ENCODE peak calls at places on chromosomes 5 and 9, in seven cellular contexts. One of them, this sample, is unnamed.

GRCh38 chr5:141704782-141705297 is 22.8 kb upstream of the ARAP3 start:
- DNase-seq in globus pallidus: no peak
- DNase-seq in tibial artery: no peak
- DNase-seq in ovary: no peak
- DNase-seq in activated effector memory CD4-positive, alpha-beta T cell treated with Interleukin-2 at 50 U/mL for 16 hours: no peak
- DNase-seq in stimulated activated CD4-positive, alpha-beta T cell treated with anti-CD3 and anti-CD28 coated beads, Interleukin-1b, Interleukin-23, amount 100 ng/mL, for 4 hours: no peak
- DNase-seq in kidney glomerular epithelial cell: no peak
- DNase-seq in this sample: no peak

GRCh38 chr5:61878471-61878870 is 427.5 kb upstream of the KIF2A start:
- DNase-seq in globus pallidus: no peak
- DNase-seq in tibial artery: no peak
- DNase-seq in ovary: no peak
- DNase-seq in activated effector memory CD4-positive, alpha-beta T cell treated with Interleukin-2 at 50 U/mL for 16 hours: no peak
- DNase-seq in stimulated activated CD4-positive, alpha-beta T cell treated with anti-CD3 and anti-CD28 coated beads, Interleukin-1b, Interleukin-23, amount 100 ng/mL, for 4 hours: no peak
- DNase-seq in kidney glomerular epithelial cell: no peak
- DNase-seq in this sample: no peak

GRCh38 chr5:172527559-172527958 is 73.2 kb upstream of the SH3PXD2B start:
- DNase-seq in globus pallidus: no peak
- DNase-seq in tibial artery: no peak
- DNase-seq in ovary: no peak
- DNase-seq in activated effector memory CD4-positive, alpha-beta T cell treated with Interleukin-2 at 50 U/mL for 16 hours: no peak
- DNase-seq in stimulated activated CD4-positive, alpha-beta T cell treated with anti-CD3 and anti-CD28 coated beads, Interleukin-1b, Interleukin-23, amount 100 ng/mL, for 4 hours: no peak
- DNase-seq in kidney glomerular epithelial cell: no peak
- DNase-seq in this sample: no peak

GRCh38 chr5:37668524-37669047 is 171.3 kb downstream of the GDNF start:
- DNase-seq in globus pallidus: no peak
- DNase-seq in tibial artery: peak
- DNase-seq in ovary: peak
- DNase-seq in activated effector memory CD4-positive, alpha-beta T cell treated with Interleukin-2 at 50 U/mL for 16 hours: no peak
- DNase-seq in stimulated activated CD4-positive, alpha-beta T cell treated with anti-CD3 and anti-CD28 coated beads, Interleukin-1b, Interleukin-23, amount 100 ng/mL, for 4 hours: no peak
- DNase-seq in kidney glomerular epithelial cell: peak
- DNase-seq in this sample: no peak

GRCh38 chr9:21591221-21592062 is 109.3 kb upstream of the IFNE start:
- DNase-seq in globus pallidus: peak
- DNase-seq in tibial artery: peak
- DNase-seq in ovary: peak
- DNase-seq in activated effector memory CD4-positive, alpha-beta T cell treated with Interleukin-2 at 50 U/mL for 16 hours: no peak
- DNase-seq in stimulated activated CD4-positive, alpha-beta T cell treated with anti-CD3 and anti-CD28 coated beads, Interleukin-1b, Interleukin-23, amount 100 ng/mL, for 4 hours: peak
- DNase-seq in kidney glomerular epithelial cell: peak
- DNase-seq in this sample: no peak

GRCh38 chr5:173873296-173873922 is 14.7 kb upstream of the CPEB4 start:
- DNase-seq in globus pallidus: no peak
- DNase-seq in tibial artery: no peak
- DNase-seq in ovary: no peak
- DNase-seq in activated effector memory CD4-positive, alpha-beta T cell treated with Interleukin-2 at 50 U/mL for 16 hours: no peak
- DNase-seq in stimulated activated CD4-positive, alpha-beta T cell treated with anti-CD3 and anti-CD28 coated beads, Interleukin-1b, Interleukin-23, amount 100 ng/mL, for 4 hours: no peak
- DNase-seq in kidney glomerular epithelial cell: no peak
- DNase-seq in this sample: no peak

GRCh38 chr5:10297646-10298204 is 10.0 kb downstream of the CMBL start:
- DNase-seq in globus pallidus: no peak
- DNase-seq in tibial artery: no peak
- DNase-seq in ovary: no peak
- DNase-seq in activated effector memory CD4-positive, alpha-beta T cell treated with Interleukin-2 at 50 U/mL for 16 hours: no peak
- DNase-seq in stimulated activated CD4-positive, alpha-beta T cell treated with anti-CD3 and anti-CD28 coated beads, Interleukin-1b, Interleukin-23, amount 100 ng/mL, for 4 hours: no peak
- DNase-seq in kidney glomerular epithelial cell: no peak
- DNase-seq in this sample: no peak

GRCh38 chr9:96241391-96241809 is 60.6 kb downstream of the HSD17B3 start:
- DNase-seq in globus pallidus: no peak
- DNase-seq in tibial artery: no peak
- DNase-seq in ovary: no peak
- DNase-seq in activated effector memory CD4-positive, alpha-beta T cell treated with Interleukin-2 at 50 U/mL for 16 hours: no peak
- DNase-seq in stimulated activated CD4-positive, alpha-beta T cell treated with anti-CD3 and anti-CD28 coated beads, Interleukin-1b, Interleukin-23, amount 100 ng/mL, for 4 hours: no peak
- DNase-seq in kidney glomerular epithelial cell: peak
- DNase-seq in this sample: no peak

GRCh38 chr5:77981820-77982219 is 205.7 kb upstream of the TBCA start:
- DNase-seq in globus pallidus: peak
- DNase-seq in tibial artery: no peak
- DNase-seq in ovary: no peak
- DNase-seq in activated effector memory CD4-positive, alpha-beta T cell treated with Interleukin-2 at 50 U/mL for 16 hours: no peak
- DNase-seq in stimulated activated CD4-positive, alpha-beta T cell treated with anti-CD3 and anti-CD28 coated beads, Interleukin-1b, Interleukin-23, amount 100 ng/mL, for 4 hours: no peak
- DNase-seq in kidney glomerular epithelial cell: no peak
- DNase-seq in this sample: no peak

GRCh38 chr9:129445794-129446306 is 175.1 kb downstream of the C9orf50 start:
- DNase-seq in globus pallidus: no peak
- DNase-seq in tibial artery: no peak
- DNase-seq in ovary: no peak
- DNase-seq in activated effector memory CD4-positive, alpha-beta T cell treated with Interleukin-2 at 50 U/mL for 16 hours: no peak
- DNase-seq in stimulated activated CD4-positive, alpha-beta T cell treated with anti-CD3 and anti-CD28 coated beads, Interleukin-1b, Interleukin-23, amount 100 ng/mL, for 4 hours: no peak
- DNase-seq in kidney glomerular epithelial cell: no peak
- DNase-seq in this sample: no peak

GRCh38 chr9:78213696-78214095 is 22.2 kb upstream of the CEP78 start:
- DNase-seq in globus pallidus: peak
- DNase-seq in tibial artery: no peak
- DNase-seq in ovary: no peak
- DNase-seq in activated effector memory CD4-positive, alpha-beta T cell treated with Interleukin-2 at 50 U/mL for 16 hours: no peak
- DNase-seq in stimulated activated CD4-positive, alpha-beta T cell treated with anti-CD3 and anti-CD28 coated beads, Interleukin-1b, Interleukin-23, amount 100 ng/mL, for 4 hours: no peak
- DNase-seq in kidney glomerular epithelial cell: peak
- DNase-seq in this sample: no peak

GRCh38 chr9:108478871-108479332 is 376.9 kb downstream of the ACTL7B start:
- DNase-seq in globus pallidus: no peak
- DNase-seq in tibial artery: no peak
- DNase-seq in ovary: no peak
- DNase-seq in activated effector memory CD4-positive, alpha-beta T cell treated with Interleukin-2 at 50 U/mL for 16 hours: no peak
- DNase-seq in stimulated activated CD4-positive, alpha-beta T cell treated with anti-CD3 and anti-CD28 coated beads, Interleukin-1b, Interleukin-23, amount 100 ng/mL, for 4 hours: no peak
- DNase-seq in kidney glomerular epithelial cell: peak
- DNase-seq in this sample: no peak

GRCh38 chr9:2227468-2227867 is 212.3 kb downstream of the SMARCA2 start:
- DNase-seq in globus pallidus: no peak
- DNase-seq in tibial artery: no peak
- DNase-seq in ovary: peak
- DNase-seq in activated effector memory CD4-positive, alpha-beta T cell treated with Interleukin-2 at 50 U/mL for 16 hours: no peak
- DNase-seq in stimulated activated CD4-positive, alpha-beta T cell treated with anti-CD3 and anti-CD28 coated beads, Interleukin-1b, Interleukin-23, amount 100 ng/mL, for 4 hours: no peak
- DNase-seq in kidney glomerular epithelial cell: peak
- DNase-seq in this sample: no peak

GRCh38 chr5:85843535-85843934 is 774.2 kb upstream of the COX7C start:
- DNase-seq in globus pallidus: no peak
- DNase-seq in tibial artery: no peak
- DNase-seq in ovary: no peak
- DNase-seq in activated effector memory CD4-positive, alpha-beta T cell treated with Interleukin-2 at 50 U/mL for 16 hours: no peak
- DNase-seq in stimulated activated CD4-positive, alpha-beta T cell treated with anti-CD3 and anti-CD28 coated beads, Interleukin-1b, Interleukin-23, amount 100 ng/mL, for 4 hours: no peak
- DNase-seq in kidney glomerular epithelial cell: no peak
- DNase-seq in this sample: no peak

GRCh38 chr5:171989946-171990712 is 16.3 kb downstream of the FBXW11 start:
- DNase-seq in globus pallidus: no peak
- DNase-seq in tibial artery: no peak
- DNase-seq in ovary: no peak
- DNase-seq in activated effector memory CD4-positive, alpha-beta T cell treated with Interleukin-2 at 50 U/mL for 16 hours: no peak
- DNase-seq in stimulated activated CD4-positive, alpha-beta T cell treated with anti-CD3 and anti-CD28 coated beads, Interleukin-1b, Interleukin-23, amount 100 ng/mL, for 4 hours: no peak
- DNase-seq in kidney glomerular epithelial cell: no peak
- DNase-seq in this sample: no peak

GRCh38 chr5:16120579-16120978 is 59.0 kb downstream of the MARCHF11 start:
- DNase-seq in globus pallidus: no peak
- DNase-seq in tibial artery: no peak
- DNase-seq in ovary: no peak
- DNase-seq in activated effector memory CD4-positive, alpha-beta T cell treated with Interleukin-2 at 50 U/mL for 16 hours: no peak
- DNase-seq in stimulated activated CD4-positive, alpha-beta T cell treated with anti-CD3 and anti-CD28 coated beads, Interleukin-1b, Interleukin-23, amount 100 ng/mL, for 4 hours: no peak
- DNase-seq in kidney glomerular epithelial cell: no peak
- DNase-seq in this sample: no peak

GRCh38 chr9:34992376-34992951 is 2.9 kb downstream of the DNAJB5 start:
- DNase-seq in globus pallidus: no peak
- DNase-seq in tibial artery: peak
- DNase-seq in ovary: peak
- DNase-seq in activated effector memory CD4-positive, alpha-beta T cell treated with Interleukin-2 at 50 U/mL for 16 hours: no peak
- DNase-seq in stimulated activated CD4-positive, alpha-beta T cell treated with anti-CD3 and anti-CD28 coated beads, Interleukin-1b, Interleukin-23, amount 100 ng/mL, for 4 hours: peak
- DNase-seq in kidney glomerular epithelial cell: peak
- DNase-seq in this sample: no peak

GRCh38 chr5:36692791-36693763 is 86.7 kb downstream of the SLC1A3 start:
- DNase-seq in globus pallidus: peak
- DNase-seq in tibial artery: peak
- DNase-seq in ovary: peak
- DNase-seq in activated effector memory CD4-positive, alpha-beta T cell treated with Interleukin-2 at 50 U/mL for 16 hours: no peak
- DNase-seq in stimulated activated CD4-positive, alpha-beta T cell treated with anti-CD3 and anti-CD28 coated beads, Interleukin-1b, Interleukin-23, amount 100 ng/mL, for 4 hours: no peak
- DNase-seq in kidney glomerular epithelial cell: peak
- DNase-seq in this sample: peak

GRCh38 chr9:127506814-127507750 is 55.8 kb downstream of the LRSAM1 start:
- DNase-seq in globus pallidus: no peak
- DNase-seq in tibial artery: no peak
- DNase-seq in ovary: peak
- DNase-seq in activated effector memory CD4-positive, alpha-beta T cell treated with Interleukin-2 at 50 U/mL for 16 hours: no peak
- DNase-seq in stimulated activated CD4-positive, alpha-beta T cell treated with anti-CD3 and anti-CD28 coated beads, Interleukin-1b, Interleukin-23, amount 100 ng/mL, for 4 hours: no peak
- DNase-seq in kidney glomerular epithelial cell: no peak
- DNase-seq in this sample: no peak

GRCh38 chr5:125075567-125075966 is 329.1 kb upstream of the ZNF608 start:
- DNase-seq in globus pallidus: no peak
- DNase-seq in tibial artery: no peak
- DNase-seq in ovary: no peak
- DNase-seq in activated effector memory CD4-positive, alpha-beta T cell treated with Interleukin-2 at 50 U/mL for 16 hours: no peak
- DNase-seq in stimulated activated CD4-positive, alpha-beta T cell treated with anti-CD3 and anti-CD28 coated beads, Interleukin-1b, Interleukin-23, amount 100 ng/mL, for 4 hours: no peak
- DNase-seq in kidney glomerular epithelial cell: no peak
- DNase-seq in this sample: no peak

GRCh38 chr5:1445313-1445894 is at the start of gene SLC6A3:
- DNase-seq in globus pallidus: no peak
- DNase-seq in tibial artery: no peak
- DNase-seq in ovary: no peak
- DNase-seq in activated effector memory CD4-positive, alpha-beta T cell treated with Interleukin-2 at 50 U/mL for 16 hours: no peak
- DNase-seq in stimulated activated CD4-positive, alpha-beta T cell treated with anti-CD3 and anti-CD28 coated beads, Interleukin-1b, Interleukin-23, amount 100 ng/mL, for 4 hours: peak
- DNase-seq in kidney glomerular epithelial cell: no peak
- DNase-seq in this sample: peak

GRCh38 chr9:89661956-89662717 is 57.3 kb downstream of the GADD45G start:
- DNase-seq in globus pallidus: peak
- DNase-seq in tibial artery: peak
- DNase-seq in ovary: peak
- DNase-seq in activated effector memory CD4-positive, alpha-beta T cell treated with Interleukin-2 at 50 U/mL for 16 hours: no peak
- DNase-seq in stimulated activated CD4-positive, alpha-beta T cell treated with anti-CD3 and anti-CD28 coated beads, Interleukin-1b, Interleukin-23, amount 100 ng/mL, for 4 hours: no peak
- DNase-seq in kidney glomerular epithelial cell: peak
- DNase-seq in this sample: no peak

GRCh38 chr9:127693697-127694096 is 13.1 kb upstream of the CFAP157 start:
- DNase-seq in globus pallidus: no peak
- DNase-seq in tibial artery: no peak
- DNase-seq in ovary: no peak
- DNase-seq in activated effector memory CD4-positive, alpha-beta T cell treated with Interleukin-2 at 50 U/mL for 16 hours: no peak
- DNase-seq in stimulated activated CD4-positive, alpha-beta T cell treated with anti-CD3 and anti-CD28 coated beads, Interleukin-1b, Interleukin-23, amount 100 ng/mL, for 4 hours: no peak
- DNase-seq in kidney glomerular epithelial cell: no peak
- DNase-seq in this sample: no peak

GRCh38 chr9:99257723-99258364 is 35.8 kb downstream of the SEC61B start:
- DNase-seq in globus pallidus: no peak
- DNase-seq in tibial artery: no peak
- DNase-seq in ovary: no peak
- DNase-seq in activated effector memory CD4-positive, alpha-beta T cell treated with Interleukin-2 at 50 U/mL for 16 hours: no peak
- DNase-seq in stimulated activated CD4-positive, alpha-beta T cell treated with anti-CD3 and anti-CD28 coated beads, Interleukin-1b, Interleukin-23, amount 100 ng/mL, for 4 hours: no peak
- DNase-seq in kidney glomerular epithelial cell: no peak
- DNase-seq in this sample: no peak

GRCh38 chr5:156327306-156327705 is 342 bp downstream of the SGCD start:
- DNase-seq in globus pallidus: peak
- DNase-seq in tibial artery: no peak
- DNase-seq in ovary: no peak
- DNase-seq in activated effector memory CD4-positive, alpha-beta T cell treated with Interleukin-2 at 50 U/mL for 16 hours: no peak
- DNase-seq in stimulated activated CD4-positive, alpha-beta T cell treated with anti-CD3 and anti-CD28 coated beads, Interleukin-1b, Interleukin-23, amount 100 ng/mL, for 4 hours: no peak
- DNase-seq in kidney glomerular epithelial cell: peak
- DNase-seq in this sample: no peak

GRCh38 chr5:179269781-179270543 is 75.3 kb downstream of the ADAMTS2 start:
- DNase-seq in globus pallidus: no peak
- DNase-seq in tibial artery: peak
- DNase-seq in ovary: peak
- DNase-seq in activated effector memory CD4-positive, alpha-beta T cell treated with Interleukin-2 at 50 U/mL for 16 hours: no peak
- DNase-seq in stimulated activated CD4-positive, alpha-beta T cell treated with anti-CD3 and anti-CD28 coated beads, Interleukin-1b, Interleukin-23, amount 100 ng/mL, for 4 hours: no peak
- DNase-seq in kidney glomerular epithelial cell: no peak
- DNase-seq in this sample: no peak

This sample was measured in D721Med.